ENCODE peak calls at places on chromosomes 12 and 14, in eight cellular contexts. S is substantia nigra; B is activated gamma-delta T cell treated with Interleukin-2 at 50 U/mL for 16 hours; E is lung; I is activated naive CD8-positive, alpha-beta T cell treated with anti-CD3 and anti-CD28 coated beads, Interleukin-2, amount 50 U/mL, for 24 hours; M is HFFc6; C is ureter; F is mucosa of descending colon. G is an unnamed sample.
A peak's percentile ranks its signal among the peaks of the same experiment; 100 is the strongest.

GRCh38 chr12:31574803-31575573 is 15.9 kb downstream of the DENND5B start:
- DNase-seq in S (no peak), B (no peak), E (no peak), I (no peak), M (no peak), C (no peak), F (no peak), G (no peak)

GRCh38 chr12:24955389-24955788 is 6.5 kb upstream of the BCAT1 start:
- DNase-seq in S (no peak), B (no peak), E (no peak), I (no peak), M (no peak), C (no peak), F (no peak), G (no peak)

GRCh38 chr12:26017484-26018211 is 59.2 kb downstream of the RASSF8 start:
- DNase-seq in S (no peak), B (no peak), E (no peak), I (peak; percentile 7), M (no peak), C (no peak), F (no peak), G (peak; percentile 45)

GRCh38 chr14:92651793-92652382 is 96.5 kb downstream of the LGMN start:
- DNase-seq in S (no peak), B (peak; percentile 41), E (peak; percentile 54), I (peak; percentile 66), M (no peak), C (no peak), F (peak; percentile 51), G (no peak)

GRCh38 chr12:132561784-132562156 is 48.6 kb downstream of the LRCOL1 start:
- DNase-seq in S (no peak), B (no peak), E (no peak), I (peak; percentile 52), M (no peak), C (no peak), F (peak; percentile 47), G (no peak)

GRCh38 chr14:104444159-104445030 is 135.2 kb upstream of the C14orf180 start:
- DNase-seq in S (no peak), B (no peak), E (peak; percentile 16), I (no peak), M (no peak), C (no peak), F (no peak), G (peak; percentile 12)

GRCh38 chr12:124939428-124940142 is 25.1 kb upstream of the UBC start:
- DNase-seq in S (no peak), B (peak; percentile 86), E (peak; percentile 88), I (peak; percentile 86), M (peak; percentile 95), C (peak; percentile 91), F (peak; percentile 89), G (peak; percentile 89)

GRCh38 chr14:64935508-64935907 is 7.0 kb downstream of the GPX2 start:
- DNase-seq in S (no peak), B (no peak), E (no peak), I (no peak), M (no peak), C (no peak), F (no peak), G (no peak)

GRCh38 chr14:97337267-97337666 is 540.1 kb downstream of the VRK1 start:
- DNase-seq in S (no peak), B (no peak), E (no peak), I (no peak), M (no peak), C (no peak), F (no peak), G (no peak)

GRCh38 chr14:50362791-50363733 is 33.6 kb downstream of the CDKL1 start:
- DNase-seq in S (no peak), B (peak; percentile 12), E (no peak), I (peak; percentile 37), M (no peak), C (peak; percentile 34), F (no peak), G (no peak)

GRCh38 chr14:37210448-37210847 is 12.7 kb downstream of the MIPOL1 start:
- DNase-seq in S (no peak), B (no peak), E (no peak), I (no peak), M (no peak), C (no peak), F (no peak), G (no peak)

GRCh38 chr12:57157588-57158173 is 10.3 kb upstream of the LRP1-AS start:
- DNase-seq in S (no peak), B (no peak), E (no peak), I (no peak), M (no peak), C (no peak), F (no peak), G (no peak)

GRCh38 chr12:127944211-127944899 is 322.6 kb upstream of the TMEM132C start:
- DNase-seq in S (no peak), B (no peak), E (no peak), I (no peak), M (no peak), C (no peak), F (no peak), G (no peak)

GRCh38 chr12:48813464-48814312 is 4.6 kb upstream of the CACNB3 start:
- DNase-seq in S (no peak), B (no peak), E (no peak), I (no peak), M (no peak), C (no peak), F (peak; percentile 35), G (no peak)

GRCh38 chr14:43934102-43934501 is 573.0 kb downstream of the FSCB start:
- DNase-seq in S (no peak), B (no peak), E (no peak), I (no peak), M (no peak), C (no peak), F (no peak), G (no peak)

GRCh38 chr12:52580496-52580895 is 6.9 kb upstream of the KRT74 start:
- DNase-seq in S (no peak), B (no peak), E (no peak), I (no peak), M (no peak), C (no peak), F (no peak), G (no peak)

GRCh38 chr12:47085815-47086252 is 6.1 kb upstream of the AMIGO2 start:
- DNase-seq in S (no peak), B (peak; percentile 45), E (no peak), I (peak; percentile 30), M (peak; percentile 70), C (no peak), F (no peak), G (no peak)

GRCh38 chr12:115872919-115873357 is 404.6 kb downstream of the MED13L start:
- DNase-seq in S (no peak), B (no peak), E (peak; percentile 65), I (no peak), M (no peak), C (peak; percentile 89), F (peak; percentile 68), G (no peak)

GRCh38 chr12:48356041-48356768 is 5.5 kb upstream of the ZNF641 start:
- DNase-seq in S (no peak), B (no peak), E (no peak), I (no peak), M (no peak), C (no peak), F (no peak), G (no peak)

GRCh38 chr14:64722842-64723447 is 18.7 kb downstream of the PLEKHG3 start:
- DNase-seq in S (no peak), B (peak; percentile 37), E (no peak), I (no peak), M (no peak), C (peak; percentile 73), F (peak; percentile 39), G (no peak)

GRCh38 chr12:15732341-15733061 is 56.7 kb downstream of the EPS8 start:
- DNase-seq in S (no peak), B (no peak), E (no peak), I (no peak), M (no peak), C (no peak), F (no peak), G (no peak)

GRCh38 chr14:92549853-92550244 is 36.3 kb downstream of the RIN3 start:
- DNase-seq in S (no peak), B (no peak), E (no peak), I (no peak), M (peak; percentile 45), C (no peak), F (peak; percentile 46), G (no peak)

GRCh38 chr14:70259420-70259819 is 70.7 kb upstream of the SLC8A3 start:
- DNase-seq in S (no peak), B (no peak), E (no peak), I (no peak), M (no peak), C (no peak), F (no peak), G (no peak)

GRCh38 chr12:18782827-18783226 is 44.9 kb downstream of the CAPZA3 start:
- DNase-seq in S (no peak), B (no peak), E (no peak), I (no peak), M (no peak), C (no peak), F (no peak), G (no peak)